ENCODE peak calls at places on chromosomes 11 and 22, in ten cellular contexts. I, F, E, S, H, M, P, N, D and Q are unnamed samples.

GRCh38 chr11:122488892-122489291 is 166.6 kb upstream of the UBASH3B start:
- DNase-seq in M (no peak), P (no peak), H (no peak), E (no peak), F (no peak), I (no peak), D (no peak), N (no peak), S (no peak), Q (no peak)

GRCh38 chr11:18078909-18079308 is 27.0 kb downstream of the SAAL1 start:
- DNase-seq in E (no peak), M (no peak), H (no peak), P (no peak), I (no peak), N (no peak), F (no peak), D (no peak), S (no peak), Q (no peak)

GRCh38 chr11:58784995-58785394 is 53.3 kb upstream of the GLYAT start:
- DNase-seq in N (no peak), E (no peak), M (no peak), H (no peak), P (no peak), F (no peak), D (no peak), I (no peak), S (no peak), Q (no peak)

GRCh38 chr11:115112779-115113178 is 391.4 kb downstream of the CADM1 start:
- DNase-seq in I (no peak), P (no peak), H (no peak), M (no peak), E (no peak), D (no peak), F (no peak), S (no peak), N (no peak), Q (no peak)

GRCh38 chr11:8671242-8671641 is 11.2 kb downstream of the TRIM66 start:
- DNase-seq in S (peak), D (peak), M (no peak), H (peak), N (peak), E (peak), I (peak), F (no peak), P (peak), Q (no peak)

GRCh38 chr11:129710423-129710822 is 105.2 kb upstream of the TMEM45B start:
- DNase-seq in E (no peak), H (no peak), D (no peak), P (no peak), S (no peak), M (no peak), N (no peak), F (no peak), I (no peak), Q (no peak)

GRCh38 chr11:3891751-3892150 is 36.3 kb downstream of the STIM1 start:
- DNase-seq in I (no peak), E (no peak), M (no peak), N (no peak), S (no peak), P (no peak), H (no peak), D (no peak), F (no peak), Q (no peak)

GRCh38 chr11:96012086-96012824 is 88.3 kb upstream of the MTMR2 start:
- DNase-seq in E (peak), S (peak), M (peak), I (peak), P (no peak), D (no peak), F (peak), H (no peak), N (peak), Q (peak)

GRCh38 chr11:79159657-79160450 is 281.0 kb downstream of the TENM4 start:
- DNase-seq in M (no peak), E (no peak), H (no peak), I (peak), S (no peak), F (no peak), D (no peak), N (no peak), P (no peak), Q (no peak)

GRCh38 chr22:46077669-46078099 is 72.6 kb upstream of the PPARA start:
- DNase-seq in M (no peak), D (peak), P (no peak), S (no peak), I (no peak), F (no peak), E (no peak), H (no peak), N (no peak), Q (no peak)

GRCh38 chr22:19238900-19239299 is 52.6 kb downstream of the CLTCL1 start:
- DNase-seq in M (no peak), S (no peak), F (no peak), D (no peak), H (no peak), P (peak), I (no peak), E (no peak), N (no peak), Q (no peak)

GRCh38 chr11:75697906-75698563 is 19.6 kb upstream of the MOGAT2 start:
- DNase-seq in N (peak), E (no peak), I (no peak), F (no peak), P (no peak), M (no peak), D (no peak), H (no peak), S (no peak), Q (no peak)

GRCh38 chr11:71109186-71109585 is 143.2 kb downstream of the SHANK2 start:
- DNase-seq in I (no peak), N (no peak), S (no peak), P (no peak), H (no peak), D (no peak), F (no peak), E (no peak), M (no peak), Q (no peak)

GRCh38 chr22:47927811-47928210 is 1165.4 kb downstream of the TBC1D22A start:
- DNase-seq in F (no peak), S (no peak), N (no peak), I (no peak), M (no peak), E (no peak), H (no peak), P (no peak), D (no peak), Q (no peak)

GRCh38 chr11:118927554-118928107 is 1.9 kb upstream of the BCL9L start:
- DNase-seq in N (peak), D (no peak), F (no peak), E (no peak), M (no peak), H (no peak), I (no peak), S (no peak), P (no peak), Q (no peak)

GRCh38 chr11:116918925-116919653 is 81.7 kb upstream of the APOA1 start:
- DNase-seq in P (no peak), F (no peak), H (no peak), M (no peak), I (no peak), E (no peak), S (no peak), N (no peak), D (no peak), Q (no peak)

GRCh38 chr11:121068787-121069186 is 32.3 kb upstream of the TECTA start:
- DNase-seq in N (no peak), E (no peak), F (no peak), M (no peak), S (no peak), P (no peak), D (no peak), I (no peak), H (no peak), Q (no peak)

GRCh38 chr11:10526974-10527918 is 13.7 kb downstream of the RNF141 start:
- DNase-seq in F (no peak), H (no peak), E (no peak), S (no peak), M (peak), I (no peak), N (peak), P (no peak), D (no peak), Q (peak)

GRCh38 chr11:118917488-118918127 is 8.1 kb downstream of the BCL9L start:
- DNase-seq in D (peak), H (no peak), S (peak), E (peak), P (no peak), M (no peak), N (peak), I (peak), F (peak), Q (no peak)

GRCh38 chr11:114091791-114092397 is 32.4 kb downstream of the ZBTB16 start:
- DNase-seq in E (no peak), S (no peak), H (no peak), F (peak), I (no peak), N (no peak), M (no peak), P (no peak), D (no peak), Q (no peak)

GRCh38 chr11:119663279-119663678 is 65.7 kb downstream of the NECTIN1 start:
- DNase-seq in D (no peak), F (peak), E (no peak), I (no peak), N (no peak), H (no peak), M (no peak), S (no peak), P (no peak), Q (no peak)

GRCh38 chr11:44751066-44751465 is 24.3 kb downstream of the TSPAN18 start:
- DNase-seq in D (no peak), P (no peak), E (no peak), H (no peak), I (no peak), S (no peak), F (no peak), M (no peak), N (no peak), Q (no peak)

GRCh38 chr11:9273430-9274336 is 8.5 kb upstream of the DENND5A start:
- DNase-seq in F (no peak), H (no peak), P (no peak), D (no peak), S (no peak), N (peak), I (peak), M (no peak), E (peak), Q (no peak)

GRCh38 chr11:130141561-130142341 is 17.8 kb upstream of the ST14 start:
- DNase-seq in P (no peak), F (no peak), S (no peak), M (no peak), N (no peak), H (no peak), E (no peak), D (no peak), I (peak), Q (no peak)

GRCh38 chr22:16563555-16564520 is 28.8 kb downstream of the CCT8L2 start:
- DNase-seq in E (no peak), F (no peak), M (no peak), I (no peak), N (no peak), P (no peak), H (no peak), S (no peak), D (no peak), Q (no peak)

GRCh38 chr11:75826463-75827220 is 11.6 kb downstream of the UVRAG start:
- DNase-seq in H (no peak), P (no peak), E (no peak), I (peak), M (no peak), F (no peak), N (no peak), S (no peak), D (no peak), Q (no peak)

GRCh38 chr11:32333335-32333991 is 101.9 kb downstream of the WT1 start:
- DNase-seq in M (no peak), P (peak), I (peak), F (no peak), D (peak), S (peak), E (peak), N (peak), H (no peak), Q (no peak)

GRCh38 chr11:125165664-125166346 is 1.3 kb downstream of the PKNOX2 start:
- DNase-seq in E (no peak), N (no peak), P (no peak), H (no peak), I (peak), F (no peak), D (no peak), S (no peak), M (no peak), Q (no peak)

GRCh38 chr22:41576877-41577276 is 12.8 kb downstream of the PMM1 start:
- DNase-seq in P (peak), N (peak), E (peak), F (peak), I (peak), M (peak), H (no peak), D (no peak), S (no peak), Q (no peak)

GRCh38 chr22:38843716-38844660 is at the start of gene NPTXR:
- DNase-seq in M (no peak), N (peak), E (peak), F (peak), I (peak), P (peak), S (no peak), H (no peak), D (peak), Q (no peak)

GRCh38 chr11:110069158-110069737 is 23.9 kb upstream of the ZC3H12C start:
- DNase-seq in P (peak), H (no peak), N (peak), E (peak), F (no peak), S (peak), D (peak), M (peak), I (peak), Q (no peak)

GRCh38 chr11:109946322-109946846 is 146.8 kb upstream of the ZC3H12C start:
- DNase-seq in F (peak), H (peak), N (peak), E (peak), P (peak), D (peak), S (peak), I (peak), M (peak), Q (peak)

GRCh38 chr11:130095326-130095725 is 25.6 kb downstream of the APLP2 start:
- DNase-seq in E (no peak), P (no peak), F (no peak), D (no peak), S (no peak), H (no peak), N (no peak), I (no peak), M (no peak), Q (no peak)

GRCh38 chr11:30914143-30914762 is 328.1 kb upstream of the MPPED2 start:
- DNase-seq in N (peak), P (peak), H (no peak), F (peak), E (peak), M (peak), D (no peak), I (peak), S (peak), Q (no peak)

GRCh38 chr11:73598719-73599379 is 937 bp upstream of the FAM168A start:
- DNase-seq in H (no peak), M (no peak), N (no peak), D (no peak), S (no peak), I (no peak), F (no peak), P (no peak), E (no peak), Q (no peak)

GRCh38 chr11:19646921-19647320 is 65.7 kb upstream of the NAV2 start:
- DNase-seq in N (no peak), E (peak), F (no peak), H (no peak), D (no peak), M (no peak), P (no peak), I (peak), S (peak), Q (no peak)

GRCh38 chr22:21832291-21833290 is 34.9 kb downstream of the MAPK1 start:
- DNase-seq in M (no peak), P (no peak), F (no peak), D (no peak), S (no peak), I (peak), E (no peak), H (no peak), N (no peak), Q (no peak)

GRCh38 chr22:28608546-28608945 is 71.1 kb downstream of the TTC28 start:
- DNase-seq in N (no peak), E (peak), S (no peak), H (no peak), F (no peak), M (no peak), D (no peak), P (no peak), I (no peak), Q (no peak)

GRCh38 chr11:30435488-30435887 is 112.6 kb downstream of the ARL14EP start:
- DNase-seq in E (no peak), H (no peak), I (no peak), M (no peak), N (peak), S (no peak), F (no peak), D (no peak), P (no peak), Q (no peak)

GRCh38 chr11:128476729-128477128 is 110.6 kb downstream of the ETS1 start:
- DNase-seq in N (no peak), P (no peak), H (no peak), D (no peak), S (no peak), M (no peak), F (no peak), I (peak), E (no peak), Q (no peak)

GRCh38 chr11:468036-468435 is 18.0 kb downstream of the PTDSS2 start:
- DNase-seq in F (no peak), P (peak), D (no peak), S (no peak), N (no peak), H (no peak), E (no peak), I (no peak), M (no peak), Q (no peak)

GRCh38 chr11:471468-472145 is 21.5 kb downstream of the PTDSS2 start:
- DNase-seq in H (no peak), M (no peak), N (no peak), F (no peak), P (no peak), E (no peak), S (no peak), I (no peak), D (no peak), Q (no peak)

GRCh38 chr11:472272-472671 is 22.2 kb downstream of the PTDSS2 start:
- DNase-seq in M (no peak), H (no peak), E (no peak), I (no peak), F (no peak), P (no peak), D (no peak), N (no peak), S (no peak), Q (no peak)

GRCh38 chr11:468493-468892 is 18.4 kb downstream of the PTDSS2 start:
- DNase-seq in I (no peak), P (no peak), F (no peak), S (no peak), D (no peak), H (no peak), M (no peak), E (no peak), N (no peak), Q (no peak)

GRCh38 chr11:469684-470667 is 19.9 kb downstream of the PTDSS2 start:
- DNase-seq in E (peak), N (peak), P (no peak), S (peak), H (no peak), M (no peak), D (peak), F (peak), I (peak), Q (no peak)
- H3K4me3 ChIP-seq in E (no peak), N (peak), P (peak), S (no peak), H (peak), M (no peak), D (peak), F (peak), I (no peak), Q (no peak)

GRCh38 chr22:26170112-26170492 is 840 bp downstream of the SEZ6L start:
- DNase-seq in P (no peak), D (no peak), F (no peak), H (no peak), M (no peak), I (no peak), S (no peak), N (no peak), E (no peak), Q (no peak)
- H3K4me3 ChIP-seq in P (peak), D (no peak), F (no peak), H (peak), M (no peak), I (peak), S (no peak), N (no peak), E (no peak), Q (no peak)

GRCh38 chr11:68751331-68751856 is at the start of gene TESMIN:
- DNase-seq in S (peak), E (peak), I (peak), F (peak), P (peak), H (peak), M (peak), N (peak), D (peak), Q (peak)

GRCh38 chr11:68750197-68750987 is 928 bp downstream of the TESMIN start:
- DNase-seq in M (no peak), I (no peak), H (no peak), D (peak), S (no peak), N (peak), E (peak), P (no peak), F (no peak), Q (no peak)

GRCh38 chr11:68749061-68749491 is 2.2 kb downstream of the TESMIN start:
- DNase-seq in M (no peak), S (no peak), I (no peak), D (no peak), H (no peak), E (no peak), F (no peak), P (no peak), N (no peak), Q (no peak)

GRCh38 chr11:68749501-68750196 is 1.7 kb downstream of the TESMIN start:
- DNase-seq in E (no peak), H (no peak), P (no peak), F (no peak), D (no peak), I (peak), N (no peak), S (no peak), M (no peak), Q (no peak)

DNA sequence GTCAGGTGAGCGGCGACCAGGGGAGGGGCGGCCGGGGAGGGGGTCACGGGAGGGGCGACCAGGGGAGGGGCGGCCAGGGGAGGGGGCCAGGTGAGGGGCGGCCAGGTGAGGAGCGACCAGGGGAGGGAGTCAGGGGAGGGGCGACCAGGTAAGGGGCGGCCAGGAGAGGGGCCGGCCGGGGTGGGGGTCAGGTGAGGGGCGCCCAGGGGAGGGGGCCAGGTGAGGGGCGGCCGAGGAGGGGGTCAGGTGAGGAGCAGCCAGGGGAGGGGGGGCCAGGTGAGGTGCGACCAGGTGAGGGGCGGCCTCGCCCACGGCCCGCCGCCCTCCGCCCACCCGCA is 363 bp downstream of the TESMIN start:
- DNase-seq in F (no peak), M (no peak), H (no peak), D (no peak), I (no peak), N (no peak), P (no peak), S (no peak), E (peak), Q (no peak)
- H3K4me3 ChIP-seq in F (peak), M (peak), H (peak), D (peak), I (peak), N (peak), P (peak), S (peak), E (peak), Q (peak)

GRCh38 chr11:12162652-12163051 is 52.3 kb downstream of the MICAL2 start:
- DNase-seq in P (no peak), F (no peak), E (no peak), M (no peak), I (no peak), S (no peak), D (no peak), N (no peak), H (no peak), Q (no peak)

GRCh38 chr11:12163181-12163841 is 52.9 kb downstream of the MICAL2 start:
- DNase-seq in P (peak), I (peak), D (no peak), N (peak), H (peak), F (peak), S (no peak), M (no peak), E (no peak), Q (no peak)

GRCh38 chr11:12165237-12165875 is 55.0 kb downstream of the MICAL2 start:
- DNase-seq in M (no peak), S (no peak), P (peak), H (no peak), E (no peak), D (no peak), I (no peak), N (peak), F (no peak), Q (no peak)

GRCh38 chr11:12166299-12167092 is 56.1 kb downstream of the MICAL2 start:
- DNase-seq in S (no peak), M (no peak), N (peak), D (no peak), F (no peak), P (peak), H (no peak), E (no peak), I (no peak), Q (no peak)

GRCh38 chr11:12164061-12165014 is 53.9 kb downstream of the MICAL2 start:
- DNase-seq in I (peak), N (peak), E (no peak), P (peak), D (no peak), M (peak), H (no peak), S (no peak), F (no peak), Q (no peak)
- H3K4me3 ChIP-seq in I (no peak), N (no peak), E (no peak), P (no peak), D (no peak), M (no peak), H (peak), S (no peak), F (no peak), Q (no peak)

GRCh38 chr22:39995346-39996252 is 845 bp downstream of the FAM83F start:
- DNase-seq in I (no peak), D (no peak), S (no peak), N (peak), H (no peak), M (no peak), F (no peak), E (peak), P (no peak), Q (no peak)

GRCh38 chr22:39994566-39995345 is at the start of gene FAM83F:
- DNase-seq in M (peak), F (no peak), H (no peak), N (peak), D (no peak), I (peak), S (no peak), E (peak), P (no peak), Q (no peak)

GRCh38 chr22:39992088-39992826 is 2.5 kb upstream of the FAM83F start:
- DNase-seq in H (no peak), P (no peak), F (no peak), E (no peak), D (no peak), I (no peak), N (no peak), M (no peak), S (no peak), Q (no peak)

GRCh38 chr22:39996732-39997131 is 2.0 kb downstream of the FAM83F start:
- DNase-seq in M (no peak), F (no peak), I (no peak), H (no peak), E (no peak), S (no peak), P (no peak), N (peak), D (no peak), Q (no peak)

GRCh38 chr22:39994046-39994565 is 648 bp upstream of the FAM83F start:
- DNase-seq in I (no peak), S (no peak), E (no peak), D (no peak), H (no peak), M (no peak), F (no peak), P (no peak), N (peak), Q (no peak)
- H3K4me3 ChIP-seq in I (no peak), S (no peak), E (no peak), D (no peak), H (no peak), M (peak), F (no peak), P (no peak), N (peak), Q (no peak)